ENCODE peak calls at places on chromosomes 16 and 17, in five cellular contexts. Y is A549, H is ovary, R is H1, J is suprapubic skin. F is an unnamed sample.

GRCh38 chr16:3509470-3509928 is 8.7 kb downstream of the CLUAP1 start:
- DNase-seq in Y (no peak), H (peak; percentile 26), R (no peak), J (no peak), F (no peak)

GRCh38 chr17:76384987-76385891 is 830 bp downstream of the SPHK1 start:
- DNase-seq in Y (peak; percentile 68), H (peak; percentile 53), R (peak; percentile 74), J (peak; percentile 86), F (peak; percentile 61)

GRCh38 chr16:57316390-57317017 is 32.0 kb upstream of the PLLP start:
- DNase-seq in Y (peak; percentile 68), H (no peak), R (peak; percentile 23), J (no peak), F (no peak)

GRCh38 chr16:54316095-54316494 is 29.5 kb upstream of the IRX3 start:
- DNase-seq in Y (no peak), H (no peak), R (no peak), J (no peak), F (no peak)

GRCh38 chr17:32656851-32657250 is 170.1 kb downstream of the CDK5R1 start:
- DNase-seq in Y (no peak), H (no peak), R (no peak), J (no peak), F (no peak)

GRCh38 chr16:20997147-20997546 is 96.6 kb downstream of the LYRM1 start:
- DNase-seq in Y (no peak), H (no peak), R (peak; percentile 27), J (no peak), F (no peak)

GRCh38 chr16:87809150-87809902 is 43.5 kb upstream of the KLHDC4 start:
- DNase-seq in Y (no peak), H (no peak), R (no peak), J (no peak), F (no peak)

GRCh38 chr16:27721548-27722265 is 171.8 kb downstream of the KATNIP start:
- DNase-seq in Y (no peak), H (peak; percentile 69), R (no peak), J (peak; percentile 88), F (no peak)

GRCh38 chr17:7440823-7441174 is 1.5 kb downstream of the FGF11 start:
- DNase-seq in Y (no peak), H (peak; percentile 65), R (no peak), J (no peak), F (no peak)

GRCh38 chr16:15613676-15614075 is 29.3 kb downstream of the MARF1 start:
- DNase-seq in Y (no peak), H (no peak), R (no peak), J (no peak), F (no peak)

GRCh38 chr16:59060212-59060611 is 326.1 kb upstream of the GOT2 start:
- DNase-seq in Y (peak; percentile 3), H (no peak), R (no peak), J (no peak), F (no peak)

GRCh38 chr17:75908201-75908600 is 3.5 kb upstream of the MRPL38 start:
- DNase-seq in Y (no peak), H (no peak), R (no peak), J (no peak), F (peak; percentile 83)

GRCh38 chr17:44220211-44221071 is 966 bp upstream of the UBTF start:
- DNase-seq in Y (peak; percentile 64), H (peak; percentile 74), R (peak; percentile 72), J (peak; percentile 75), F (no peak)

GRCh38 chr17:8788998-8789397 is 10.2 kb downstream of the MFSD6L start:
- DNase-seq in Y (no peak), H (no peak), R (no peak), J (no peak), F (no peak)

GRCh38 chr17:61261001-61261587 is 138.5 kb upstream of the TBX2 start:
- DNase-seq in Y (no peak), H (no peak), R (no peak), J (no peak), F (no peak)

GRCh38 chr16:13186813-13187212 is 285.4 kb downstream of the SHISA9 start:
- DNase-seq in Y (peak; percentile 15), H (no peak), R (no peak), J (no peak), F (no peak)

GRCh38 chr17:82497483-82498405 is 21.8 kb upstream of the FOXK2 start:
- DNase-seq in Y (peak; percentile 48), H (peak; percentile 71), R (peak; percentile 68), J (no peak), F (peak; percentile 53)

GRCh38 chr16:77971306-77972131 is 50.8 kb upstream of the CLEC3A start:
- DNase-seq in Y (peak; percentile 64), H (peak; percentile 69), R (peak; percentile 95), J (peak; percentile 81), F (no peak)

GRCh38 chr16:13453325-13453724 is 466.6 kb upstream of the ERCC4 start:
- DNase-seq in Y (no peak), H (no peak), R (no peak), J (no peak), F (no peak)

GRCh38 chr17:51352798-51353197 is 92.5 kb downstream of the UTP18 start:
- DNase-seq in Y (no peak), H (no peak), R (no peak), J (no peak), F (no peak)

GRCh38 chr16:83439412-83439811 is 368.4 kb upstream of the HSBP1 start:
- DNase-seq in Y (no peak), H (no peak), R (no peak), J (no peak), F (no peak)

GRCh38 chr17:17685775-17686291 is 4.6 kb downstream of the RAI1 start:
- DNase-seq in Y (peak; percentile 66), H (peak; percentile 65), R (no peak), J (no peak), F (peak; percentile 80)

GRCh38 chr16:89039756-89040155 is 53.9 kb upstream of the ACSF3 start:
- DNase-seq in Y (no peak), H (no peak), R (no peak), J (no peak), F (no peak)

GRCh38 chr17:30550512-30551273 is 73.5 kb downstream of the GOSR1 start:
- DNase-seq in Y (no peak), H (peak; percentile 8), R (peak; percentile 39), J (no peak), F (no peak)

GRCh38 chr17:7587420-7587786 is 2.5 kb downstream of the SOX15 start:
- DNase-seq in Y (no peak), H (no peak), R (no peak), J (no peak), F (no peak)

GRCh38 chr17:3040882-3041281 is 22.5 kb downstream of the OR1D5 start:
- DNase-seq in Y (no peak), H (no peak), R (no peak), J (no peak), F (no peak)

GRCh38 chr16:71727545-71728324 is 3.2 kb upstream of the PHLPP2 start:
- DNase-seq in Y (no peak), H (no peak), R (no peak), J (no peak), F (no peak)

GRCh38 chr17:80103061-80103481 is 1.7 kb downstream of the GAA start:
- DNase-seq in Y (no peak), H (no peak), R (no peak), J (peak; percentile 54), F (no peak)

GRCh38 chr17:80100035-80100323 is 1.4 kb upstream of the GAA start:
- DNase-seq in Y (no peak), H (no peak), R (peak; percentile 38), J (no peak), F (no peak)

GRCh38 chr17:80101946-80102706 is 745 bp downstream of the GAA start:
- DNase-seq in Y (no peak), H (no peak), R (no peak), J (peak; percentile 71), F (peak; percentile 34)

GRCh38 chr17:80099291-80100034 is 1.9 kb upstream of the GAA start:
- DNase-seq in Y (no peak), H (no peak), R (peak; percentile 43), J (peak; percentile 32), F (no peak)

DNA sequence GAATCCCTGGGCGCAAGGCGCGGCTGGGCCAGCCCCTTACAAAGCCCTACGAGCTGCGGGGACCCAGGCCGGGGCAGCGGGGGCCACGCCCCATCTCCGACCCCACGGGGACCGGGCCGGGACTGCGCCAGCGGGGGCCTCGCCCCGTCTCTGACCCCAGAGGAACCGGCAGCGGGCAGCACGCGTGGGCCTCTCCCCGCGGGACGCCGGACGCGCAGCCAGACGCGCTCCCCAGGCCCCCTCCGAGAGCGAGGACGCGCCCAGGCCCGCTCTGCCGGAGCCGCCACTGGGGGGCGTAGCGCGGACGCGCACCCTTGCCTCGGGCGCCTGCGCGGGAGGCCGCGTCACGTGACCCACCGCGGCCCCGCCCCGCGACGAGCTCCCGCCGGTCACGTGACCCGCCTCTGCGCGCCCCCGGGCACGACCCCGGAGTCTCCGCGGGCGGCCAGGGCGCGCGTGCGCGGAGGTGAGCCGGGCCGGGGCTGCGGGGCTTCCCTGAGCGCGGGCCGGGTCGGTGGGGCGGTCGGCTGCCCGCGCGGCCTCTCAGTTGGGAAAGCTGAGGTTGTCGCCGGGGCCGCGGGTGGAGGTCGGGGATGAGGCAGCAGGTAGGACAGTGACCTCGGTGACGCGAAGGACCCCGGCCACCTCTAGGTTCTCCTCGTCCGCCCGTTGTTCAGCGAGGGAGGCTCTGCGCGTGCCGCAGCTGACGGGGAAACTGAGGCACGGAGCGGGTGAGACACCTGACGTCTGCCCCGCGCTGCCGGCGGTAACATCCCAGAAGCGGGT is at the start of gene GAA:
- DNase-seq in Y (peak; percentile 84), H (peak; percentile 94), R (peak; percentile 96), J (peak; percentile 88), F (peak; percentile 98)
- TF ChIP-seq EP300 in Y (no peak), H (no peak), R (no peak), J (no peak), F (no peak)

GRCh38 chr16:11734025-11734652 is 8.5 kb downstream of the TXNDC11 start:
- DNase-seq in Y (no peak), H (no peak), R (no peak), J (no peak), F (no peak)
- TF ChIP-seq CTCF in Y (no peak), H (no peak), R (no peak), J (no peak), F (no peak)

GRCh38 chr16:69860233-69861231 is 90.6 kb upstream of the CLEC18A start:
- DNase-seq in Y (no peak), H (no peak), R (no peak), J (no peak), F (peak; percentile 28)

GRCh38 chr16:69859105-69859969 is 91.8 kb upstream of the CLEC18A start:
- DNase-seq in Y (peak; percentile 54), H (no peak), R (peak; percentile 76), J (no peak), F (no peak)

GRCh38 chr16:69861276-69862030 is 89.7 kb upstream of the CLEC18A start:
- DNase-seq in Y (no peak), H (no peak), R (no peak), J (no peak), F (peak; percentile 34)

GRCh38 chr16:69855587-69855986 is 93.5 kb downstream of the WWP2 start:
- DNase-seq in Y (no peak), H (no peak), R (no peak), J (no peak), F (no peak)

GRCh38 chr16:69858196-69859104 is 92.7 kb upstream of the CLEC18A start:
- DNase-seq in Y (no peak), H (no peak), R (no peak), J (no peak), F (no peak)
- TF ChIP-seq EP300 in Y (no peak), H (no peak), R (no peak), J (no peak), F (no peak)

DNA sequence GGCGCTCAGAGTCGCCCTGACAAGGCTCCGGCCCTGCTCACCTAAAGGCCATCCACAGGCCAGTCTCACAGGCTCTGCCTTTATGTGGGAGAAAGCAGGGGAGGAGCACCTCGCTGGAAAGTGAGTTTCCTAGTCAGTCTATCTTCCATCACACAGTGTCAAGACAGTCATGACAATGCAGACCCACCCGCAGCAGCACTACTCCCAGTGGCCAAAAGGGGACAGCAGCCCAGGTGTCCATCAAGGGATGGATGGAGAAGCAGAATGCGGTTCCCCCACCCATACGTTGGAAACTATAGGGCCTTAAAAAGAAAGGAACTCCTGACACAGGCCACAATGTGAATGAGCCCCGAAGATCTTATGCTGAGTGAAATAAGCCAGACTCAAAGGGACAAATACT is 226.8 kb downstream of the ENGASE start:
- DNase-seq in Y (no peak), H (no peak), R (no peak), J (no peak), F (no peak)
- TF ChIP-seq CTCF in Y (no peak), H (no peak), R (peak; percentile 62), J (no peak), F (no peak)